ENCODE peak calls at places on chromosomes 4 and X, in four cellular contexts. Q is AG09309; P is effector CD8-positive, alpha-beta T cell; B is islet precursor cell. A is an unnamed sample.

GRCh38 chr4:77618383-77619241 is 13.0 kb downstream of the CXCL13 start:
- DNase-seq in P (peak; percentile 8), B (peak; percentile 91), Q (peak; percentile 27), A (peak; percentile 37)

GRCh38 chr4:12304912-12305311 is 876.2 kb upstream of the HS3ST1 start:
- DNase-seq in Q (no peak), P (no peak), B (no peak), A (no peak)

GRCh38 chr4:46329118-46329976 is 60.6 kb downstream of the GABRA2 start:
- DNase-seq in Q (no peak), P (no peak), B (peak; percentile 69), A (peak; percentile 31)

GRCh38 chrX:96027363-96027894 is 657.2 kb upstream of the DIAPH2 start:
- DNase-seq in P (no peak), Q (no peak), B (no peak), A (no peak)

GRCh38 chr4:866761-867390 is 40.9 kb upstream of the CPLX1 start:
- DNase-seq in P (no peak), Q (no peak), B (no peak), A (no peak)

GRCh38 chr4:73066928-73067327 is 2.6 kb downstream of the COX18 start:
- DNase-seq in P (no peak), Q (no peak), B (no peak), A (no peak)

GRCh38 chrX:6810796-6811195 is 275.9 kb upstream of the VCX3A start:
- DNase-seq in B (no peak), P (no peak), Q (no peak), A (no peak)

GRCh38 chr4:22129454-22130075 is 181.0 kb upstream of the KCNIP4 start:
- DNase-seq in B (peak; percentile 76), P (no peak), Q (peak; percentile 11), A (peak; percentile 49)

GRCh38 chr4:88010921-88011320 is 3.5 kb downstream of the PKD2 start:
- DNase-seq in B (no peak), Q (no peak), P (no peak), A (peak; percentile 57)

A was measured in kidney glomerular epithelial cell.